ENCODE peak calls at places on chromosomes 7 and 10, in six cellular contexts. One of them, this sample, is unnamed.

GRCh38 chr7:76057103-76057812 is 9.4 kb downstream of the MDH2 start:
- DNase-seq in RCC 7860: no peak
- DNase-seq in mucosa of gallbladder: no peak
- DNase-seq in NCI-H1105: no peak
- DNase-seq in A172: no peak
- DNase-seq in kidney tubule cell: no peak
- DNase-seq in this sample: no peak

GRCh38 chr10:13631594-13631993 is 44.8 kb downstream of the PRPF18 start:
- DNase-seq in mucosa of gallbladder: no peak
- DNase-seq in kidney tubule cell: no peak
- DNase-seq in A172: no peak
- DNase-seq in RCC 7860: no peak
- DNase-seq in NCI-H1105: no peak
- DNase-seq in this sample: no peak

GRCh38 chr10:126130291-126130710 is 233.9 kb downstream of the FANK1 start:
- DNase-seq in RCC 7860: no peak
- DNase-seq in kidney tubule cell: peak; percentile 64
- DNase-seq in A172: no peak
- DNase-seq in mucosa of gallbladder: no peak
- DNase-seq in NCI-H1105: no peak
- DNase-seq in this sample: no peak

GRCh38 chr7:22559829-22560489 is 60.0 kb upstream of the STEAP1B start:
- DNase-seq in kidney tubule cell: peak; percentile 85
- DNase-seq in NCI-H1105: peak; percentile 51
- DNase-seq in RCC 7860: peak; percentile 81
- DNase-seq in A172: peak; percentile 79
- DNase-seq in mucosa of gallbladder: peak; percentile 74
- DNase-seq in this sample: peak; percentile 65

GRCh38 chr10:68095176-68095575 is 14.1 kb upstream of the MYPN start:
- DNase-seq in kidney tubule cell: peak; percentile 74
- DNase-seq in RCC 7860: peak; percentile 77
- DNase-seq in A172: peak; percentile 89
- DNase-seq in mucosa of gallbladder: no peak
- DNase-seq in NCI-H1105: no peak
- DNase-seq in this sample: no peak

GRCh38 chr7:47149208-47149864 is 432.6 kb downstream of the TNS3 start:
- DNase-seq in RCC 7860: no peak
- DNase-seq in kidney tubule cell: peak; percentile 57
- DNase-seq in mucosa of gallbladder: no peak
- DNase-seq in A172: no peak
- DNase-seq in NCI-H1105: no peak
- DNase-seq in this sample: peak; percentile 4

GRCh38 chr10:86770412-86770960 is 14.1 kb downstream of the BMPR1A start:
- DNase-seq in RCC 7860: no peak
- DNase-seq in A172: no peak
- DNase-seq in kidney tubule cell: no peak
- DNase-seq in mucosa of gallbladder: no peak
- DNase-seq in NCI-H1105: no peak
- DNase-seq in this sample: no peak

GRCh38 chr7:102890292-102890970 is 22.4 kb upstream of the LRRC17 start:
- DNase-seq in mucosa of gallbladder: no peak
- DNase-seq in RCC 7860: peak; percentile 39
- DNase-seq in A172: peak; percentile 66
- DNase-seq in kidney tubule cell: no peak
- DNase-seq in NCI-H1105: no peak
- DNase-seq in this sample: no peak

GRCh38 chr7:151148319-151149259 is 18.9 kb downstream of the GBX1 start:
- DNase-seq in RCC 7860: no peak
- DNase-seq in NCI-H1105: no peak
- DNase-seq in A172: no peak
- DNase-seq in kidney tubule cell: no peak
- DNase-seq in mucosa of gallbladder: no peak
- DNase-seq in this sample: no peak

GRCh38 chr7:7857143-7857583 is 111.4 kb upstream of the GLCCI1 start:
- DNase-seq in RCC 7860: no peak
- DNase-seq in A172: no peak
- DNase-seq in mucosa of gallbladder: no peak
- DNase-seq in NCI-H1105: no peak
- DNase-seq in kidney tubule cell: no peak
- DNase-seq in this sample: no peak

GRCh38 chr7:39606352-39606751 is 17.0 kb upstream of the RALA start:
- DNase-seq in RCC 7860: peak; percentile 43
- DNase-seq in kidney tubule cell: peak; percentile 30
- DNase-seq in NCI-H1105: no peak
- DNase-seq in A172: no peak
- DNase-seq in mucosa of gallbladder: no peak
- DNase-seq in this sample: no peak

GRCh38 chr10:108090476-108091215 is 926.1 kb upstream of the SORCS1 start:
- DNase-seq in NCI-H1105: no peak
- DNase-seq in A172: no peak
- DNase-seq in RCC 7860: no peak
- DNase-seq in kidney tubule cell: no peak
- DNase-seq in mucosa of gallbladder: no peak
- DNase-seq in this sample: no peak

GRCh38 chr10:75401569-75402485 is at the start of gene ZNF503:
- DNase-seq in A172: peak; percentile 96
- DNase-seq in NCI-H1105: peak; percentile 93
- DNase-seq in mucosa of gallbladder: peak; percentile 98
- DNase-seq in RCC 7860: peak; percentile 92
- DNase-seq in kidney tubule cell: peak; percentile 97
- DNase-seq in this sample: peak; percentile 93

GRCh38 chr7:30655096-30655970 is 26.9 kb downstream of the CRHR2 start:
- DNase-seq in NCI-H1105: no peak
- DNase-seq in A172: no peak
- DNase-seq in mucosa of gallbladder: no peak
- DNase-seq in RCC 7860: no peak
- DNase-seq in kidney tubule cell: no peak
- DNase-seq in this sample: no peak

GRCh38 chr10:70648427-70648826 is 23.9 kb upstream of the ADAMTS14 start:
- DNase-seq in RCC 7860: no peak
- DNase-seq in mucosa of gallbladder: no peak
- DNase-seq in NCI-H1105: no peak
- DNase-seq in kidney tubule cell: peak; percentile 37
- DNase-seq in A172: no peak
- DNase-seq in this sample: no peak

GRCh38 chr10:47409866-47410256 is 25.8 kb upstream of the ZNF488 start:
- DNase-seq in NCI-H1105: no peak
- DNase-seq in kidney tubule cell: no peak
- DNase-seq in mucosa of gallbladder: no peak
- DNase-seq in A172: no peak
- DNase-seq in RCC 7860: no peak
- DNase-seq in this sample: no peak

GRCh38 chr10:101285519-101286070 is 56.3 kb upstream of the LBX1 start:
- DNase-seq in mucosa of gallbladder: no peak
- DNase-seq in RCC 7860: no peak
- DNase-seq in NCI-H1105: peak; percentile 77
- DNase-seq in A172: no peak
- DNase-seq in kidney tubule cell: no peak
- DNase-seq in this sample: no peak

GRCh38 chr10:126017961-126018560 is 121.7 kb downstream of the FANK1 start:
- DNase-seq in NCI-H1105: no peak
- DNase-seq in RCC 7860: peak; percentile 92
- DNase-seq in mucosa of gallbladder: no peak
- DNase-seq in kidney tubule cell: peak; percentile 93
- DNase-seq in A172: no peak
- DNase-seq in this sample: no peak

GRCh38 chr10:23439920-23440875 is 1.3 kb downstream of the OTUD1 start:
- DNase-seq in mucosa of gallbladder: peak; percentile 19
- DNase-seq in kidney tubule cell: peak; percentile 53
- DNase-seq in RCC 7860: peak; percentile 49
- DNase-seq in A172: no peak
- DNase-seq in NCI-H1105: no peak
- DNase-seq in this sample: peak; percentile 54

GRCh38 chr10:7039859-7040258 is 371.0 kb downstream of the SFMBT2 start:
- DNase-seq in RCC 7860: no peak
- DNase-seq in mucosa of gallbladder: no peak
- DNase-seq in kidney tubule cell: no peak
- DNase-seq in NCI-H1105: no peak
- DNase-seq in A172: no peak
- DNase-seq in this sample: no peak

GRCh38 chr10:92413519-92413918 is 122.6 kb downstream of the MARCHF5 start:
- DNase-seq in RCC 7860: no peak
- DNase-seq in NCI-H1105: no peak
- DNase-seq in mucosa of gallbladder: no peak
- DNase-seq in kidney tubule cell: peak; percentile 23
- DNase-seq in A172: peak; percentile 14
- DNase-seq in this sample: no peak

GRCh38 chr7:96388166-96388565 is 66.3 kb upstream of the SLC25A13 start:
- DNase-seq in A172: peak; percentile 32
- DNase-seq in mucosa of gallbladder: no peak
- DNase-seq in kidney tubule cell: peak; percentile 80
- DNase-seq in NCI-H1105: no peak
- DNase-seq in RCC 7860: peak; percentile 91
- DNase-seq in this sample: no peak

GRCh38 chr10:12513775-12514663 is 164.7 kb downstream of the CAMK1D start:
- DNase-seq in A172: no peak
- DNase-seq in kidney tubule cell: no peak
- DNase-seq in NCI-H1105: no peak
- DNase-seq in RCC 7860: no peak
- DNase-seq in mucosa of gallbladder: no peak
- DNase-seq in this sample: no peak

GRCh38 chr10:65234261-65234660 is 1691.6 kb upstream of the LRRTM3 start:
- DNase-seq in NCI-H1105: no peak
- DNase-seq in A172: peak; percentile 93
- DNase-seq in mucosa of gallbladder: no peak
- DNase-seq in RCC 7860: no peak
- DNase-seq in kidney tubule cell: no peak
- DNase-seq in this sample: no peak

GRCh38 chr10:37739181-37739580 is 118.2 kb downstream of the ZNF248 start:
- DNase-seq in NCI-H1105: no peak
- DNase-seq in kidney tubule cell: no peak
- DNase-seq in mucosa of gallbladder: no peak
- DNase-seq in RCC 7860: no peak
- DNase-seq in A172: no peak
- DNase-seq in this sample: no peak

GRCh38 chr10:10366836-10367235 is 650.8 kb upstream of the CELF2 start:
- DNase-seq in mucosa of gallbladder: no peak
- DNase-seq in A172: no peak
- DNase-seq in NCI-H1105: no peak
- DNase-seq in kidney tubule cell: no peak
- DNase-seq in RCC 7860: no peak
- DNase-seq in this sample: no peak

GRCh38 chr10:133079836-133080682 is 7.7 kb upstream of the ADGRA1 start:
- DNase-seq in A172: peak; percentile 13
- DNase-seq in RCC 7860: no peak
- DNase-seq in mucosa of gallbladder: no peak
- DNase-seq in NCI-H1105: no peak
- DNase-seq in kidney tubule cell: no peak
- DNase-seq in this sample: peak; percentile 90

GRCh38 chr7:137445998-137446397 is 102.5 kb upstream of the PTN start:
- DNase-seq in RCC 7860: no peak
- DNase-seq in mucosa of gallbladder: no peak
- DNase-seq in NCI-H1105: no peak
- DNase-seq in A172: no peak
- DNase-seq in kidney tubule cell: no peak
- DNase-seq in this sample: no peak